ENCODE peak calls at places on chromosomes 5 and 9, in nine cellular contexts. One of them, this sample, is unnamed.
A peak's percentile ranks its signal among the peaks of the same experiment; 100 is the strongest.

GRCh38 chr9:113516840-113517577 is 53.5 kb downstream of the RGS3 start:
- DNase-seq in Calu3: no peak
- DNase-seq in neural crest cell: no peak
- DNase-seq in PC-3: no peak
- DNase-seq in AG04450: no peak
- DNase-seq in colonic mucosa: no peak
- DNase-seq in BE2C: no peak
- DNase-seq in lower lobe of right lung: no peak
- DNase-seq in Peyer's patch: peak; percentile 68
- DNase-seq in this sample: no peak

GRCh38 chr9:95189230-95190098 is 128.0 kb downstream of the FANCC start:
- DNase-seq in Calu3: no peak
- DNase-seq in AG04450: peak; percentile 73
- DNase-seq in BE2C: no peak
- DNase-seq in lower lobe of right lung: no peak
- DNase-seq in neural crest cell: no peak
- DNase-seq in PC-3: no peak
- DNase-seq in Peyer's patch: no peak
- DNase-seq in colonic mucosa: no peak
- DNase-seq in this sample: peak; percentile 15

GRCh38 chr5:132103380-132103951 is 29.9 kb downstream of the CSF2 start:
- DNase-seq in BE2C: peak; percentile 88
- DNase-seq in Calu3: peak; percentile 87
- DNase-seq in lower lobe of right lung: peak; percentile 71
- DNase-seq in AG04450: peak; percentile 74
- DNase-seq in PC-3: peak; percentile 94
- DNase-seq in neural crest cell: no peak
- DNase-seq in colonic mucosa: peak; percentile 44
- DNase-seq in Peyer's patch: peak; percentile 72
- DNase-seq in this sample: peak; percentile 90

GRCh38 chr5:174522641-174523260 is 201.6 kb upstream of the MSX2 start:
- DNase-seq in Calu3: no peak
- DNase-seq in neural crest cell: no peak
- DNase-seq in lower lobe of right lung: no peak
- DNase-seq in BE2C: no peak
- DNase-seq in Peyer's patch: no peak
- DNase-seq in PC-3: no peak
- DNase-seq in colonic mucosa: no peak
- DNase-seq in AG04450: no peak
- DNase-seq in this sample: no peak

GRCh38 chr5:142063376-142063775 is 45.2 kb upstream of the NDFIP1 start:
- DNase-seq in AG04450: no peak
- DNase-seq in neural crest cell: no peak
- DNase-seq in Calu3: no peak
- DNase-seq in Peyer's patch: no peak
- DNase-seq in PC-3: no peak
- DNase-seq in colonic mucosa: no peak
- DNase-seq in BE2C: no peak
- DNase-seq in lower lobe of right lung: no peak
- DNase-seq in this sample: no peak

GRCh38 chr5:65382582-65382981 is 99.1 kb downstream of the ADAMTS6 start:
- DNase-seq in BE2C: no peak
- DNase-seq in Calu3: no peak
- DNase-seq in PC-3: peak; percentile 11
- DNase-seq in AG04450: no peak
- DNase-seq in colonic mucosa: no peak
- DNase-seq in Peyer's patch: no peak
- DNase-seq in lower lobe of right lung: no peak
- DNase-seq in neural crest cell: no peak
- DNase-seq in this sample: no peak

GRCh38 chr9:115672477-115673316 is 480.9 kb upstream of the PAPPA start:
- DNase-seq in BE2C: no peak
- DNase-seq in Peyer's patch: no peak
- DNase-seq in AG04450: peak; percentile 96
- DNase-seq in Calu3: peak; percentile 36
- DNase-seq in colonic mucosa: no peak
- DNase-seq in neural crest cell: no peak
- DNase-seq in PC-3: peak; percentile 71
- DNase-seq in lower lobe of right lung: no peak
- DNase-seq in this sample: no peak

GRCh38 chr5:155193018-155193417 is 179.5 kb downstream of the KIF4B start:
- DNase-seq in Calu3: peak; percentile 13
- DNase-seq in colonic mucosa: no peak
- DNase-seq in neural crest cell: no peak
- DNase-seq in AG04450: no peak
- DNase-seq in lower lobe of right lung: no peak
- DNase-seq in PC-3: peak; percentile 2
- DNase-seq in Peyer's patch: no peak
- DNase-seq in BE2C: no peak
- DNase-seq in this sample: no peak

GRCh38 chr9:129785866-129786265 is 17.1 kb upstream of the TOR1B start:
- DNase-seq in lower lobe of right lung: no peak
- DNase-seq in AG04450: no peak
- DNase-seq in BE2C: no peak
- DNase-seq in neural crest cell: no peak
- DNase-seq in Peyer's patch: no peak
- DNase-seq in PC-3: no peak
- DNase-seq in colonic mucosa: no peak
- DNase-seq in Calu3: no peak
- DNase-seq in this sample: no peak

GRCh38 chr5:119179857-119180641 is 109.2 kb downstream of the DMXL1 start:
- DNase-seq in PC-3: peak; percentile 28
- DNase-seq in BE2C: no peak
- DNase-seq in lower lobe of right lung: no peak
- DNase-seq in Calu3: no peak
- DNase-seq in neural crest cell: no peak
- DNase-seq in colonic mucosa: no peak
- DNase-seq in Peyer's patch: no peak
- DNase-seq in AG04450: no peak
- DNase-seq in this sample: no peak

GRCh38 chr5:159971038-159971437 is 37.9 kb upstream of the TTC1 start:
- DNase-seq in BE2C: no peak
- DNase-seq in Peyer's patch: no peak
- DNase-seq in neural crest cell: no peak
- DNase-seq in AG04450: no peak
- DNase-seq in colonic mucosa: no peak
- DNase-seq in lower lobe of right lung: no peak
- DNase-seq in Calu3: no peak
- DNase-seq in PC-3: peak; percentile 20
- DNase-seq in this sample: no peak

GRCh38 chr5:78647411-78647818 is 1.2 kb downstream of the LHFPL2 start:
- DNase-seq in colonic mucosa: peak; percentile 71
- DNase-seq in AG04450: no peak
- DNase-seq in Peyer's patch: peak; percentile 38
- DNase-seq in lower lobe of right lung: no peak
- DNase-seq in Calu3: peak; percentile 37
- DNase-seq in neural crest cell: no peak
- DNase-seq in PC-3: peak; percentile 37
- DNase-seq in BE2C: no peak
- DNase-seq in this sample: peak; percentile 20

GRCh38 chr9:135084262-135084661 is 3.2 kb upstream of the OLFM1 start:
- DNase-seq in lower lobe of right lung: no peak
- DNase-seq in PC-3: no peak
- DNase-seq in neural crest cell: no peak
- DNase-seq in BE2C: no peak
- DNase-seq in Calu3: no peak
- DNase-seq in AG04450: no peak
- DNase-seq in Peyer's patch: no peak
- DNase-seq in colonic mucosa: no peak
- DNase-seq in this sample: no peak

GRCh38 chr5:150904479-150905311 is at the start of gene ZNF300:
- DNase-seq in neural crest cell: peak; percentile 64
- DNase-seq in AG04450: peak; percentile 88
- DNase-seq in Peyer's patch: peak; percentile 53
- DNase-seq in lower lobe of right lung: peak; percentile 82
- DNase-seq in Calu3: peak; percentile 85
- DNase-seq in colonic mucosa: peak; percentile 87
- DNase-seq in BE2C: peak; percentile 94
- DNase-seq in PC-3: no peak
- DNase-seq in this sample: peak; percentile 90

GRCh38 chr5:40277161-40277906 is 402.4 kb upstream of the PTGER4 start:
- DNase-seq in Peyer's patch: no peak
- DNase-seq in Calu3: no peak
- DNase-seq in neural crest cell: no peak
- DNase-seq in BE2C: no peak
- DNase-seq in colonic mucosa: no peak
- DNase-seq in lower lobe of right lung: no peak
- DNase-seq in AG04450: no peak
- DNase-seq in PC-3: no peak
- DNase-seq in this sample: no peak

DNA sequence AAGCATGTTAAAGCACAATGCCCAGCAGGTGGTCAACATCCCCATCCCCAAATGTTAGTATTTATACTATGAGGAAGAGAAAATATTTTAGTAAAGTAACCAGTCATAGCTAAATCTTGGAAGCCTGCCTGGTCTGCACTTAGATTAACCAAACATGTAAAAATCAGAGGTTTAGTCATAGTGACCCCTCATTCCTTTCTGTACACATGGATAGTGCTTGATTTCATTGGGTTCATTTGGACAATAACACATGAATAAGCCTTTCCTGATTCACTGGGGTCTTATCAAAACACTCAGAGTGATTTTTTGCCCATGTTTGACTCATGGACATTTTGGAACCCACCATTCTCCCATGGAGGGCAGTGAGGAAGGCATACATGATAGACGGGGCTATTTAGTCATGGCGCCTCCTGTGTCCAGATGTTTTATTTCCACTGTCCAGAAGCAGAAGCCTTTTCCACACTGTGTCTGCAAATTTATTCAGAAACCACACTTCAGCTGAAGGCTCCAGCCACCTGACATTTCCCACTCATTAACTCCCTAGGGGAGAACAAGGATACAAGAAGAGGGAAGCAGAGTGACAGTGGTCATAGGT is 32.5 kb downstream of the OR1J1 start:
- DNase-seq in Calu3: no peak
- DNase-seq in BE2C: no peak
- DNase-seq in lower lobe of right lung: no peak
- DNase-seq in Peyer's patch: no peak
- DNase-seq in PC-3: peak; percentile 11
- DNase-seq in AG04450: peak; percentile 97
- DNase-seq in colonic mucosa: no peak
- DNase-seq in neural crest cell: no peak
- DNase-seq in this sample: no peak
- TF ChIP-seq CTCF in Calu3: no peak
- TF ChIP-seq CTCF in BE2C: no peak
- TF ChIP-seq CTCF in lower lobe of right lung: no peak
- TF ChIP-seq CTCF in Peyer's patch: no peak
- TF ChIP-seq CTCF in PC-3: no peak
- TF ChIP-seq CTCF in AG04450: peak; percentile 20
- TF ChIP-seq CTCF in colonic mucosa: no peak
- TF ChIP-seq CTCF in neural crest cell: no peak
- TF ChIP-seq CTCF in this sample: no peak

DNA sequence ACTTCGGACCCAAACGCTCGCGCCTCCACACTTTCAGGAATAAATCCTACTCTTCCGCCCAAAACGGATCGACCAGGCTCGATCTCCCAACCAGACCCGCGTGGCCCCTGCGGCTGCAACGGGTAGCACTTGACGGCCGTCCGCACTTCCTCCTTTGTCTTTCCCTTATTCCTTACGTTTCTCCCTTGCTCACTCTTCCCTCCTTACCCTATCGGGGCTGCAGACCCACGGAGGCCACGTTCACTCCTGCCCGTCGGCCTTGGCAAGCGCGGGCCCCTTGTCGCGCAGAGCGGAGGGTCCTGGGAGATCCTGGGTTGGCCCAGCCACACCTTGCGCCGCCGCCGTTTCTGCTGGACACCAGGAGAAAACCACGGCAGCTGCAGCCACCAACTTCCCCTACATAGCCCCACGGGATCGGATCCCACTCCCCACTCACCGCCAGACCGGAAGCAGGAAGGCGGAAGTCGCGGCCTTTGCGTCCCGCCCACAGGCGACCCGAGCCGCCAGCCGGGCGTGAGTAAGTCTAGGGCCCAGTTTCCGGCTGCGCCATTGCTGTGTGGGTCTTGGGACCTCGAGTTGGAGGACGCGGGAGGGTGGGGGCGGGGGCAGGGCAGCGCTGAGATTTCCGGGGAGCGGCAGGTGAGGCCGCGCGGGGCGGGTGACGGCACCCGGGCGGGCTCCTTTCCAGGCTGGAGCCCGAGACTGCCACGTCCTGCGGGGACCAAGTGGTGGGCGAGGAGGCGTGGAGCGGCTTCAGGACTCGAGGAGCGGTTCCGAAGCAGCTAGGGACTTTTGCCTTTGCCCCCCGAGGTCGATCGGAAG is at the start of gene SMIM15:
- DNase-seq in BE2C: peak; percentile 94
- DNase-seq in colonic mucosa: peak; percentile 93
- DNase-seq in lower lobe of right lung: peak; percentile 96
- DNase-seq in PC-3: peak; percentile 83
- DNase-seq in Peyer's patch: peak; percentile 85
- DNase-seq in AG04450: peak; percentile 66
- DNase-seq in Calu3: peak; percentile 91
- DNase-seq in neural crest cell: peak; percentile 80
- DNase-seq in this sample: peak; percentile 94
- TF ChIP-seq CTCF in BE2C: no peak
- TF ChIP-seq CTCF in colonic mucosa: no peak
- TF ChIP-seq CTCF in lower lobe of right lung: no peak
- TF ChIP-seq CTCF in PC-3: no peak
- TF ChIP-seq CTCF in Peyer's patch: peak; percentile 22
- TF ChIP-seq CTCF in AG04450: no peak
- TF ChIP-seq CTCF in Calu3: no peak
- TF ChIP-seq CTCF in neural crest cell: no peak
- TF ChIP-seq CTCF in this sample: no peak

GRCh38 chr5:45437746-45438145 is 258.4 kb downstream of the HCN1 start:
- DNase-seq in Peyer's patch: no peak
- DNase-seq in Calu3: no peak
- DNase-seq in PC-3: no peak
- DNase-seq in BE2C: no peak
- DNase-seq in colonic mucosa: no peak
- DNase-seq in lower lobe of right lung: no peak
- DNase-seq in AG04450: no peak
- DNase-seq in neural crest cell: no peak
- DNase-seq in this sample: no peak
- TF ChIP-seq CTCF in Peyer's patch: no peak
- TF ChIP-seq CTCF in Calu3: no peak
- TF ChIP-seq CTCF in PC-3: no peak
- TF ChIP-seq CTCF in BE2C: no peak
- TF ChIP-seq CTCF in colonic mucosa: no peak
- TF ChIP-seq CTCF in lower lobe of right lung: no peak
- TF ChIP-seq CTCF in AG04450: no peak
- TF ChIP-seq CTCF in neural crest cell: no peak
- TF ChIP-seq CTCF in this sample: no peak

DNA sequence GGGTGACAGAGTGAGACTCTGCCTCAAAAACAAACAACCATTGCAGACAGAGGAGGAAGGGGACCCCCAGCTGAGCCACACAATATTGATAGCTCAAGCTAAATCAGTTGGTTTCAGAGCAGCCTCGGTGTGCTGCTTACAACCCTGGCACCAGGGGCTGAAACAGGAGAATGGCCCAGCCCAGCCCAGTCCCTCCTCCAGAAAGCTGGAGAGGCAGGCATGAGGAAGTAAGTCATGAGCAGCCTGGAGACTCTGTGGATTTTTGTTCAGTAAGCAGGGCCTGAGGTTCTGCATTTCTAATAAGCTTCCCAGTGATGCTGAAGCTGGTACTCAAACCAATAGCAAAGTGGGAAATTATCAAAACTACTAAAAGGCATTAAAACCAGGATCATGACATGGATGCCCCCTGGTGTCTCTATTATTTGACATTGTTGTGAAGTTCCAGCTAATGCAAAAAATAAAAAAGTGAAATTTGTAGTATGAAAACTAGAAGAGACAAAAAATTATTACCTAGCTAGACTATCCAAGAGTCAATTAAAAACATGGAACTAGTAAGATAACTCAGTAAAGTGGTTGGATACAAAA is 14.2 kb downstream of the PRRT1B start:
- DNase-seq in BE2C: no peak
- DNase-seq in AG04450: no peak
- DNase-seq in Calu3: no peak
- DNase-seq in Peyer's patch: no peak
- DNase-seq in colonic mucosa: no peak
- DNase-seq in PC-3: no peak
- DNase-seq in lower lobe of right lung: no peak
- DNase-seq in neural crest cell: no peak
- DNase-seq in this sample: no peak
- TF ChIP-seq CTCF in BE2C: peak; percentile 22
- TF ChIP-seq CTCF in AG04450: no peak
- TF ChIP-seq CTCF in Calu3: no peak
- TF ChIP-seq CTCF in Peyer's patch: peak; percentile 5
- TF ChIP-seq CTCF in colonic mucosa: no peak
- TF ChIP-seq CTCF in PC-3: peak; percentile 13
- TF ChIP-seq CTCF in lower lobe of right lung: no peak
- TF ChIP-seq CTCF in neural crest cell: no peak
- TF ChIP-seq CTCF in this sample: peak; percentile 15

This sample was measured in body of pancreas.